ENCODE peak calls at places on chromosomes 16 and 17, in six cellular contexts. K is omental fat pad, L is hepatocyte, G is B cell, H is cardiac muscle cell, Y is GM13977. R is an unnamed sample.
A peak's percentile ranks its signal among the peaks of the same experiment; 100 is the strongest.

GRCh38 chr17:51455931-51456330 is 195.6 kb downstream of the UTP18 start:
- DNase-seq in K (no peak), H (no peak), G (no peak), L (no peak), Y (no peak), R (no peak)

GRCh38 chr16:65889533-65889966 is 476.9 kb upstream of the CDH5 start:
- DNase-seq in L (peak; percentile 34), G (no peak), K (no peak), H (peak; percentile 7), Y (no peak), R (no peak)

GRCh38 chr16:4538386-4539235 is at the start of gene CDIP1:
- DNase-seq in K (peak; percentile 98), L (peak; percentile 97), G (peak; percentile 98), Y (peak; percentile 95), H (peak; percentile 98), R (peak; percentile 97)

GRCh38 chr17:77836557-77837041 is 121.9 kb upstream of the TNRC6C start:
- DNase-seq in H (peak; percentile 43), Y (no peak), G (no peak), K (no peak), L (no peak), R (no peak)

GRCh38 chr16:27624154-27625049 is 74.5 kb downstream of the KATNIP start:
- DNase-seq in K (no peak), H (no peak), L (no peak), Y (no peak), G (no peak), R (no peak)

GRCh38 chr16:8741636-8742427 is 55.6 kb downstream of the TMEM186 start:
- DNase-seq in H (no peak), K (no peak), G (no peak), Y (no peak), L (no peak), R (no peak)

GRCh38 chr17:11369570-11369969 is 128.6 kb downstream of the SHISA6 start:
- DNase-seq in L (peak; percentile 28), H (no peak), Y (no peak), K (no peak), G (no peak), R (no peak)

GRCh38 chr17:49676276-49676868 is 1.5 kb downstream of the SPOP start:
- DNase-seq in L (no peak), K (no peak), H (peak; percentile 48), G (peak; percentile 85), Y (peak; percentile 84), R (peak; percentile 86)

GRCh38 chr16:64615647-64616280 is 506.1 kb downstream of the CDH11 start:
- DNase-seq in L (peak; percentile 26), H (peak; percentile 17), K (no peak), Y (no peak), G (no peak), R (no peak)

GRCh38 chr17:55495239-55495638 is 16.0 kb downstream of the SMIM36 start:
- DNase-seq in H (no peak), K (no peak), Y (no peak), G (no peak), L (peak; percentile 6), R (no peak)

GRCh38 chr17:55500103-55500502 is 11.1 kb downstream of the SMIM36 start:
- DNase-seq in G (no peak), Y (no peak), L (no peak), H (no peak), K (no peak), R (no peak)

GRCh38 chr17:55492951-55493350 is 18.3 kb downstream of the SMIM36 start:
- DNase-seq in L (no peak), K (no peak), H (no peak), G (no peak), Y (no peak), R (no peak)

DNA sequence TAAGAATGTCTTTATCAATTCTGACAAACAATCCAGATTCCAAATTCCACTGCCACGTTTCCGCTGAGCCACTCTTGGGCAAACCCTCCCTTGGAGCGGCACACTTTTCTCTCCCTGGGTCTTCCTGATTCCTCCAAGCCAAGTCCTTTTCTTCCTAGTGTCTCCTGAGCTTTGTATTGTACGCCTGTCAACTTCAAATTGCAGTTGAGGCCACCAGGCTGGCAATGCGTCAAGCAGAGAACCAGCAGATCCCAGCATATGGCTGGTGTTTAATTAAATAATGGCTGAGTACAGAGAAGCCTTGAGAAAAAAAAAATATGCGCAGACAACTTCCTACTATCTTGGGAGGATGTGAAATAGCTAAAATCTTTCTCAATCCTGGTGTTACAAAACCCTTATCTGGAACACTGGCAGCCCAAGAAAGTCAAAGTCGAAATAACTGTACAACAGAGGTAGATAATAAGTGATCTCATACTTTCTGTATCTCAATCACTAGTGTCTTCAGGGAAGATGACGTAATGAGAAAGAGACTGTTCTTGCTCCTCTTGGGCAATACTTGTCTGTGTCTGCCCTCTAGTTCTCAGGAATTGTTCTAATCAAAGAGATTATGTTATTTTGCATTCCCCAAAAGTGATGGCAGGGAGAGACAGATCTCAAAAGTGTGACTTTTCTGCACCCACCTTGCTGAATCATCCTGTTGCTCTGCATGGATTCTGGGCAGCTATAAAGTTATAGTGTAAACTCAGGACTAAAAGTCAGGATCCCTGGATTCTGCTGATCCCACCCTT is 15.0 kb downstream of the SMIM36 start:
- DNase-seq in L (peak; percentile 54), H (peak; percentile 94), K (no peak), G (no peak), Y (peak; percentile 29), R (peak; percentile 25)
- TF ChIP-seq CTCF in L (no peak), H (no peak), K (no peak), G (no peak), Y (no peak), R (no peak)

DNA sequence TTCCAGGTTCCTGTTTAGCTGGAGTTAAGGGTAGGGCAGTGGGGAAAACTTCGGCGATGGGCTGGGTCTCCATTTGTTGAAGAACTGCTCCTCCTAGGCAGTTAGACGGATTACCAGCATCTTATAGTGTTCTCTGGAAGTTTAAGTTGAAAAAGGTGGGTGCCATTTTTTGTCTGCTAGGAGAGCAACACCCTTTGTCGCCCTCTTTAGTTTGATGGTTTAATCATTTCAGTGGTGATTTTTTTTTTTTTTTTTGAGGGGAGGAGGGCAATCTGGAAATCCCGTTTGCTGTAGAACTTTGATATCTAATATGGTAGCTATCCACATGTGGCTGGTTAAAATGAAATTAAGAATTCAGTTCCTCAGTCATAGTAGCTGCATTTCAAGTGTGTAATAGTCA is 4.1 kb downstream of the UBFD1 start:
- DNase-seq in H (no peak), K (no peak), G (no peak), Y (no peak), L (no peak), R (no peak)
- TF ChIP-seq CTCF in H (no peak), K (no peak), G (no peak), Y (no peak), L (no peak), R (no peak)

GRCh38 chr16:11386791-11387546 is 41.7 kb downstream of the RMI2 start:
- DNase-seq in Y (peak; percentile 23), K (no peak), H (peak; percentile 58), G (peak; percentile 44), L (peak; percentile 66), R (peak; percentile 60)
- TF ChIP-seq CTCF in Y (peak; percentile 41), K (no peak), H (peak; percentile 78), G (no peak), L (peak; percentile 44), R (peak; percentile 24)

GRCh38 chr16:11968577-11968976 is 3.6 kb downstream of the TNFRSF17 start:
- DNase-seq in G (no peak), K (no peak), H (no peak), Y (no peak), L (no peak), R (no peak)

GRCh38 chr16:11967195-11967911 is 2.3 kb downstream of the TNFRSF17 start:
- DNase-seq in L (no peak), H (no peak), G (no peak), Y (no peak), K (no peak), R (no peak)

GRCh38 chr16:11973065-11973464 is 3.5 kb upstream of the SNX29 start:
- DNase-seq in L (no peak), H (no peak), K (no peak), G (no peak), Y (no peak), R (no peak)

GRCh38 chr16:11976850-11977205 is 294 bp downstream of the SNX29 start:
- DNase-seq in G (no peak), K (no peak), H (no peak), Y (no peak), L (no peak), R (no peak)

DNA sequence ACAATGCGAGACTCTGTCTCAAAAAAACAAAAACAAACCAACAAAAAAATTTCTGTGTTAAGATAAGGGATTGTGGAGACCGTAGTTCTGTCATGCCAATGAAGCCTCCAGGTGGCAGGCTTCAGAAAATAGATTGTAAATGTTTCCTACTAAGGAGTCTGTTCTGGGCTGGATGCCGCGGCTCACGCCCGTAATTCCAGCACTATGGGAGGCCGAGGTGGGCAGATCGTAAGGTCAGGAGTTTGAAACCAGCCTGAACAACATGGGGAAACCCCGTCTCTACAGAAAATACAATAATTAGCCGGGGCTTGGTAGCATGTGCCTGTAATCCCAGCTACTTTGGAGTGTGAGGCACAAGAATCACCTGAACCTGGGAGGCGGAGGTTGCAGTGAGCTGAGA is 4.4 kb upstream of the SNX29 start:
- DNase-seq in K (no peak), L (no peak), G (no peak), H (peak; percentile 38), Y (no peak), R (no peak)
- TF ChIP-seq CTCF in K (no peak), L (peak; percentile 14), G (peak; percentile 12), H (peak; percentile 23), Y (peak; percentile 16), R (no peak)

GRCh38 chr16:3152273-3153076 is 17.6 kb downstream of the ZNF213 start:
- DNase-seq in K (peak; percentile 86), H (peak; percentile 90), G (peak; percentile 71), Y (peak; percentile 73), L (peak; percentile 91), R (peak; percentile 71)
- TF ChIP-seq CTCF in K (no peak), H (peak; percentile 46), G (no peak), Y (peak; percentile 62), L (peak; percentile 46), R (peak; percentile 59)

GRCh38 chr16:561957-562938 is 2.1 kb downstream of the PRR35 start:
- DNase-seq in H (no peak), L (no peak), Y (no peak), K (no peak), G (no peak), R (no peak)
- TF ChIP-seq CTCF in H (no peak), L (no peak), Y (no peak), K (no peak), G (no peak), R (no peak)

GRCh38 chr16:67562526-67562917 is at the start of gene CTCF:
- DNase-seq in G (peak; percentile 95), H (peak; percentile 90), K (no peak), L (peak; percentile 97), Y (peak; percentile 86), R (peak; percentile 85)
- TF ChIP-seq CTCF in G (peak; percentile 71), H (peak; percentile 51), K (no peak), L (peak; percentile 57), Y (peak; percentile 69), R (peak; percentile 75)

GRCh38 chr16:58348986-58349385 is 43.3 kb upstream of the GINS3 start:
- DNase-seq in G (no peak), Y (no peak), H (no peak), L (no peak), K (no peak), R (no peak)
- TF ChIP-seq CTCF in G (no peak), Y (no peak), H (no peak), L (no peak), K (no peak), R (no peak)